ENCODE peak calls at places on chromosome 17, in six cellular contexts. L is H9, U is IMR-90, H is H1, Y is mesenchymal stem cell, N is neuronal stem cell. D is an unnamed sample.

GRCh38 chr17:15453246-15453645 is 14.2 kb downstream of the CDRT4 start:
- DNase-seq in L (no peak), N (no peak), H (no peak), U (peak), Y (no peak), D (no peak)

GRCh38 chr17:37025847-37026533 is 77.2 kb downstream of the AATF start:
- DNase-seq in H (no peak), N (no peak), Y (no peak), U (no peak), L (no peak), D (no peak)

GRCh38 chr17:38636054-38636453 is 30.3 kb upstream of the SRCIN1 start:
- DNase-seq in H (peak), N (no peak), Y (no peak), L (peak), U (no peak), D (peak)

GRCh38 chr17:45218895-45219661 is 2.6 kb upstream of the FMNL1 start:
- DNase-seq in N (peak), U (peak), L (peak), Y (peak), H (peak), D (peak)

GRCh38 chr17:77948690-77949114 is 9.8 kb upstream of the TNRC6C start:
- DNase-seq in L (peak), U (peak), Y (peak), N (no peak), H (no peak), D (peak)

GRCh38 chr17:80244871-80245509 is 15.7 kb upstream of the RNF213 start:
- DNase-seq in L (no peak), H (no peak), N (no peak), Y (no peak), U (no peak), D (no peak)

GRCh38 chr17:80187493-80187892 is 17.7 kb downstream of the CARD14 start:
- DNase-seq in L (no peak), U (no peak), Y (no peak), H (no peak), N (no peak), D (no peak)

GRCh38 chr17:55238931-55239297 is 25.8 kb upstream of the HLF start:
- DNase-seq in L (peak), Y (no peak), U (no peak), H (no peak), N (no peak), D (peak)

GRCh38 chr17:79835953-79836951 is 3.0 kb downstream of the CBX4 start:
- DNase-seq in Y (peak), N (no peak), L (peak), U (peak), H (peak), D (peak)

GRCh38 chr17:3639981-3640596 is 3.5 kb downstream of the CTNS start:
- DNase-seq in N (no peak), H (no peak), Y (no peak), U (peak), L (no peak), D (peak)

GRCh38 chr17:61618950-61619349 is 27.9 kb upstream of the NACA2 start:
- DNase-seq in N (no peak), Y (no peak), L (no peak), U (no peak), H (no peak), D (no peak)
- H2BK15ac ChIP-seq in N (no peak), Y (no peak), L (no peak), U (no peak), H (no peak), D (no peak)

GRCh38 chr17:68512967-68513474 is 791 bp downstream of the PRKAR1A start:
- DNase-seq in U (peak), N (no peak), Y (peak), L (no peak), H (no peak), D (peak)

GRCh38 chr17:68509151-68510057 is 2.8 kb upstream of the PRKAR1A start:
- DNase-seq in H (no peak), N (no peak), L (no peak), U (no peak), Y (no peak), D (no peak)

GRCh38 chr17:68511671-68512246 is 471 bp upstream of the PRKAR1A start:
- DNase-seq in H (peak), U (peak), Y (peak), N (peak), L (peak), D (peak)

GRCh38 chr17:68512247-68512966 is at the start of gene PRKAR1A:
- DNase-seq in U (peak), Y (peak), N (peak), H (peak), L (peak), D (peak)

GRCh38 chr17:68511254-68511670 is 968 bp upstream of the PRKAR1A start:
- DNase-seq in Y (peak), L (no peak), N (no peak), U (no peak), H (no peak), D (no peak)
- H3K18ac ChIP-seq in Y (no peak), L (peak), N (no peak), U (no peak), H (no peak), D (peak)

DNA sequence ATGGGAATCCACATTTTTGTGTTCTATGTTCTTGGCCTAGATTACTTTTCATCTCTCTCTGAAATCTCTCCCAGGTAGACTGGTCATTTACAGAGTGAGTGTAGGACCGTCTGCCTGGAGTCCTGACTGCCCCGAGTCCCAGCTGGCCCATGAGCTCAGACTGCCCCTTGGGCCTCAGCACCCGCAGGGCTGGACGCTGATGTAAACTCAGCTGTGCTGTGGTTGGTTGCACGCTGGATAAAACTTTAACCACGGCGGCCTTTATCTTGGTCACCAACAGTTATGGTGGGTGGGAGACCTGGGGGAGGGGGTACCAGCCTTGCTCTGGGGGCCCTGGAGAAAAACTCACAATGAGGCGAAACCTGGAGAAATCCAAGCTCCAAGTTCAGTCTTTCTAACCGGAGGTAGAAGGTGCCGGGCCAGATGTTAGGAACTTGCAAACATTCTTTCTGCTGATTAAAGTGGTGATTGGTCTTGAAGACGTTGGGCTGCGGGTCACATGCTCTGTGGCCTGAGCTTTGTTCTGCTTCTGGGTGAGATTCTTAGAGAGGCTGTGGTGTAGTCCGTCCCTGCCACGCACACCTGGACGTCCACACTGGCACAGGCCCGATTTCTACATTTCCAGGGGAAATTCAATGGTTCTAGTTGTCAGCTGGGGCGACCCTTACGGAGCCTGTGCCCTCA is 6.9 kb downstream of the METRNL start:
- DNase-seq in Y (no peak), L (no peak), N (no peak), U (peak), H (no peak), D (no peak)
- H3K9ac ChIP-seq in Y (peak), L (no peak), N (no peak), U (no peak), H (no peak), D (no peak)

GRCh38 chr17:81859906-81860755 is at the start of gene P4HB:
- DNase-seq in U (no peak), H (peak), N (no peak), Y (no peak), L (no peak), D (no peak)
- H2BK15ac ChIP-seq in U (peak), H (no peak), N (peak), Y (no peak), L (no peak), D (no peak)

GRCh38 chr17:27239046-27239445 is 54.9 kb upstream of the WSB1 start:
- DNase-seq in H (no peak), U (no peak), N (no peak), L (no peak), Y (no peak), D (no peak)

GRCh38 chr17:27236710-27237315 is 57.1 kb upstream of the WSB1 start:
- DNase-seq in Y (peak), U (peak), H (peak), L (peak), N (peak), D (peak)

GRCh38 chr17:27240086-27240801 is 53.7 kb upstream of the WSB1 start:
- DNase-seq in L (no peak), H (no peak), U (no peak), Y (no peak), N (no peak), D (no peak)

GRCh38 chr17:27239584-27239983 is 54.3 kb upstream of the WSB1 start:
- DNase-seq in N (no peak), U (no peak), L (no peak), H (no peak), Y (no peak), D (no peak)

DNA sequence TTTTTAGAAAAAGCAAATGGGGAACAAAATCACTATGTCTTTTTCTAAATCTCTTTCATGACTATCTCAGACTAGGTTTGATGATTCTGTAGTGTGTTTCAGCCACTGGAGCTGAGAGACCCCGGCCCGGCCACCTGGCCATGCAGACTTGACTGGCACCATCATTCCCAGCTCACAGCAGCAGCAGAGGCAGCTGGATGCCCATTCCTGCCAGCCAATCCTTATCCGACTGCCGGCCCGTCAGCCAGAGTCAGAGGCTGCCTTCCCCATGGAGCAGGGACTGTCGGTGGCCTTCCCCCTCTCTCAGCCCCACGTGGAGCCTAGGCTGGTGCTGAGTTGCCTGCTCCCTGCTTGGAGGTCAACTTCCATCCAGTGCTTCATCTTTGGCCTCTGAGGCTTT is 56.0 kb upstream of the WSB1 start:
- DNase-seq in U (no peak), Y (no peak), N (no peak), H (no peak), L (no peak), D (no peak)
- H3K18ac ChIP-seq in U (no peak), Y (no peak), N (no peak), H (no peak), L (no peak), D (no peak)

GRCh38 chr17:49835472-49835871 is 12.4 kb downstream of the TAC4 start:
- DNase-seq in L (no peak), U (no peak), N (no peak), H (no peak), Y (no peak), D (no peak)
- H3K9ac ChIP-seq in L (no peak), U (no peak), N (no peak), H (no peak), Y (no peak), D (no peak)

DNA sequence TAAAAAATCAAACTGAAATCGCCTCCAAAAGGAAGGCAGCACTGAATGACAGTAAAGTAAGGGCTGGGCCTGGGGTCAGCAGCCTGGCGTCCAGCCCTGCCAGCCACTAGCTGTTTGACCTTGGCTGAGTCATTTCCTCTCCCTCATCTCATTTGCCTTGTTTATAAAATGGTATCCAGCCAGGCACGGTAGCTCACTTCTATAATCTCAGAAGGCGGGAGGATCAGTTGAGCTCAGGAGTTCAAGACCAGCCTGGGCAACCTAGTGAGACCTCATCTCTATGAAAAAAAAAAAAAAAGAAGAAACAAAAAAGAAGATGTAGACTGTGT is 75.1 kb upstream of the TBX2 start:
- DNase-seq in H (no peak), U (peak), N (no peak), L (no peak), Y (peak), D (no peak)
- H2BK15ac ChIP-seq in H (no peak), U (peak), N (no peak), L (no peak), Y (no peak), D (no peak)

GRCh38 chr17:64781013-64781392 is 118.9 kb upstream of the SMURF2 start:
- DNase-seq in U (no peak), H (peak), N (no peak), L (no peak), Y (no peak), D (peak)

GRCh38 chr17:64780096-64781012 is 118.2 kb upstream of the SMURF2 start:
- DNase-seq in L (peak), Y (peak), H (peak), U (no peak), N (no peak), D (peak)

GRCh38 chr17:64779344-64780095 is 117.4 kb upstream of the SMURF2 start:
- DNase-seq in Y (no peak), H (peak), N (no peak), L (peak), U (no peak), D (peak)

GRCh38 chr17:64781810-64782555 is 119.9 kb upstream of the SMURF2 start:
- DNase-seq in U (no peak), L (no peak), H (peak), N (no peak), Y (no peak), D (no peak)

DNA sequence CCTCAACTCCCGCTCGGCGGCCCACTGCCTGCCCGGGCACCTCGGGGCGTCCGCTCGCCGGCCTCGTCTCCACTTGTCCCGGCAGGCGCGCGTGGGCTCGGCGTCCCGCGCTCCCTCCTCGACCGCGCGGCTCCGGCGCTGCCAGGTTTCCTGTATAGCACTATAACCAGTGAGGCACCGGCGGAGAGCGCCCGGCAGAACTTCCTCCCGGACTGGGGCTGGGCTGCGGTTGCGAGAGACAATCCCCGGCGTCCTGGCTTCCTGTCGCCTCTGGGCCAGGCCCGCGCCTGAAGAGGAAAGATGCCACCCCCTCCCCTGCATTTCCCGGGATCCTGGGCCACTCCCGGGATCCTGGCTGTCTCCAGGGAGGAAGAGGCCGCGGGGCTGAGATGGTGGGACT is 119.3 kb upstream of the SMURF2 start:
- DNase-seq in N (no peak), H (peak), U (no peak), L (peak), Y (peak), D (peak)
- H3K18ac ChIP-seq in N (peak), H (no peak), U (no peak), L (no peak), Y (peak), D (no peak)

DNA sequence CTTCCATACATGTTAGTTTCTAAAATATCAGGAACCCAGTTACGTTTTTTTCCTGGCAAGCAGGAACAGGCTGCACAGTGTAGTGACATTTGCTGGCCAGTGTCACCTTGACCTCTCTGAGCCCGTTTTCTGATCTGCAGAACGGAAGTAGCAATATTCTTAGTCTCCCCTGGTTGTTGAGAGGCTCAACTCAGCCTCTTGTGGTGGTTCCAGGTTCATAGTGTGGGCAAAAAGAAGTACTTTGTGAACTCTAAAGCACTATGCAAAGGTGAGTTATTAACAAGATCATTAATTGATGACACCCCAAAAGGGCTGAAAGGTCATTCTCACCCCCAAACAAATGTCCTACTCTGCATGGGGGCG is 15.7 kb downstream of the IGF2BP1 start:
- DNase-seq in N (no peak), U (no peak), Y (no peak), H (no peak), L (peak), D (no peak)
- H3K9ac ChIP-seq in N (no peak), U (peak), Y (no peak), H (peak), L (peak), D (peak)

GRCh38 chr17:21300601-21301571 is 16.4 kb downstream of the MAP2K3 start:
- DNase-seq in L (no peak), U (no peak), N (no peak), Y (no peak), H (no peak), D (no peak)
- H2BK15ac ChIP-seq in L (no peak), U (no peak), N (no peak), Y (no peak), H (no peak), D (no peak)

D was measured in mesendoderm.